ENCODE peak calls at places on chromosomes 11 and 22, in four cellular contexts. One of them, this sample, is unnamed.

GRCh38 chr11:58941838-58942237 is 2.5 kb downstream of the GLYATL1 start:
- DNase-seq in HepG2: no peak
- DNase-seq in GM12878: no peak
- DNase-seq in H1: no peak
- DNase-seq in this sample: no peak

GRCh38 chr22:23688571-23688970 is 2.2 kb upstream of the RGL4 start:
- DNase-seq in HepG2: no peak
- DNase-seq in GM12878: no peak
- DNase-seq in H1: no peak
- DNase-seq in this sample: no peak

GRCh38 chr11:44319552-44320288 is 9.8 kb upstream of the ALX4 start:
- DNase-seq in HepG2: no peak
- DNase-seq in GM12878: no peak
- DNase-seq in H1: no peak
- DNase-seq in this sample: no peak

GRCh38 chr11:119696378-119697157 is 32.4 kb downstream of the NECTIN1 start:
- DNase-seq in HepG2: no peak
- DNase-seq in GM12878: no peak
- DNase-seq in H1: no peak
- DNase-seq in this sample: no peak

GRCh38 chr22:32985899-32986772 is 72.0 kb downstream of the SYN3 start:
- DNase-seq in HepG2: peak; percentile 70
- DNase-seq in GM12878: no peak
- DNase-seq in H1: peak; percentile 36
- DNase-seq in this sample: peak; percentile 73

GRCh38 chr11:123188508-123189165 is 6.4 kb downstream of the CLMP start:
- DNase-seq in HepG2: no peak
- DNase-seq in GM12878: no peak
- DNase-seq in H1: no peak
- DNase-seq in this sample: no peak

GRCh38 chr22:28017859-28018258 is 98.8 kb upstream of the PITPNB start:
- DNase-seq in HepG2: no peak
- DNase-seq in GM12878: no peak
- DNase-seq in H1: no peak
- DNase-seq in this sample: no peak

GRCh38 chr11:13667245-13667644 is 1.2 kb upstream of the FAR1 start:
- DNase-seq in HepG2: no peak
- DNase-seq in GM12878: no peak
- DNase-seq in H1: no peak
- DNase-seq in this sample: no peak

GRCh38 chr11:77658213-77659013 is 20.8 kb upstream of the CLNS1A start:
- DNase-seq in HepG2: no peak
- DNase-seq in GM12878: no peak
- DNase-seq in H1: no peak
- DNase-seq in this sample: no peak

GRCh38 chr11:3166268-3167142 is 1.4 kb upstream of the OSBPL5 start:
- DNase-seq in HepG2: no peak
- DNase-seq in GM12878: no peak
- DNase-seq in H1: no peak
- DNase-seq in this sample: no peak

GRCh38 chr11:112470355-112470754 is 209.7 kb upstream of the PLET1 start:
- DNase-seq in HepG2: no peak
- DNase-seq in GM12878: no peak
- DNase-seq in H1: no peak
- DNase-seq in this sample: no peak

GRCh38 chr11:69321877-69322350 is 28.0 kb downstream of the MYEOV start:
- DNase-seq in HepG2: no peak
- DNase-seq in GM12878: no peak
- DNase-seq in H1: no peak
- DNase-seq in this sample: no peak

GRCh38 chr11:3893311-3893710 is 37.8 kb downstream of the STIM1 start:
- DNase-seq in HepG2: no peak
- DNase-seq in GM12878: no peak
- DNase-seq in H1: no peak
- DNase-seq in this sample: no peak

GRCh38 chr11:64759131-64759721 is 548 bp downstream of the PYGM start:
- DNase-seq in HepG2: peak; percentile 50
- DNase-seq in GM12878: no peak
- DNase-seq in H1: no peak
- DNase-seq in this sample: no peak

GRCh38 chr11:107998761-107999160 is 9.9 kb upstream of the CUL5 start:
- DNase-seq in HepG2: no peak
- DNase-seq in GM12878: no peak
- DNase-seq in H1: no peak
- DNase-seq in this sample: no peak

GRCh38 chr22:17549655-17550054 is 13.6 kb upstream of the SLC25A18 start:
- DNase-seq in HepG2: no peak
- DNase-seq in GM12878: no peak
- DNase-seq in H1: no peak
- DNase-seq in this sample: no peak

GRCh38 chr22:32378703-32379272 is 21.1 kb downstream of the RFPL3 start:
- DNase-seq in HepG2: peak; percentile 51
- DNase-seq in GM12878: no peak
- DNase-seq in H1: no peak
- DNase-seq in this sample: peak; percentile 46

GRCh38 chr11:69354545-69354897 is 60.6 kb downstream of the MYEOV start:
- DNase-seq in HepG2: no peak
- DNase-seq in GM12878: no peak
- DNase-seq in H1: no peak
- DNase-seq in this sample: no peak

GRCh38 chr22:46180370-46181137 is 30.2 kb downstream of the PPARA start:
- DNase-seq in HepG2: no peak
- DNase-seq in GM12878: no peak
- DNase-seq in H1: no peak
- DNase-seq in this sample: no peak

GRCh38 chr11:2760196-2760871 is 60.5 kb upstream of the KCNQ1OT1 start:
- DNase-seq in HepG2: no peak
- DNase-seq in GM12878: no peak
- DNase-seq in H1: no peak
- DNase-seq in this sample: no peak

GRCh38 chr22:49099089-49099488 is 728.6 kb downstream of the BRD1 start:
- DNase-seq in HepG2: no peak
- DNase-seq in GM12878: no peak
- DNase-seq in H1: no peak
- DNase-seq in this sample: no peak

GRCh38 chr11:111932605-111932938 is 4.6 kb upstream of the DIXDC1 start:
- DNase-seq in HepG2: no peak
- DNase-seq in GM12878: no peak
- DNase-seq in H1: no peak
- DNase-seq in this sample: no peak

GRCh38 chr11:9025101-9025850 is 21.5 kb upstream of the NRIP3 start:
- DNase-seq in HepG2: no peak
- DNase-seq in GM12878: no peak
- DNase-seq in H1: no peak
- DNase-seq in this sample: no peak

GRCh38 chr11:112292785-112293407 is 32.2 kb upstream of the PLET1 start:
- DNase-seq in HepG2: no peak
- DNase-seq in GM12878: no peak
- DNase-seq in H1: no peak
- DNase-seq in this sample: no peak

GRCh38 chr11:15580775-15581095 is 466.0 kb downstream of the INSC start:
- DNase-seq in HepG2: no peak
- DNase-seq in GM12878: no peak
- DNase-seq in H1: no peak
- DNase-seq in this sample: no peak
- H3K4me1 ChIP-seq in HepG2: no peaks in the 10 kb centered on the region
- H3K4me1 ChIP-seq in GM12878: no peaks in the 10 kb centered on the region
- H3K4me1 ChIP-seq in H1: no peaks in the 10 kb centered on the region
- H3K4me1 ChIP-seq in this sample: no peaks in the 10 kb centered on the region

GRCh38 chr22:30423296-30423958 is 2.1 kb upstream of the MTFP1 start:
- DNase-seq in HepG2: no peak
- DNase-seq in GM12878: no peak
- DNase-seq in H1: no peak
- DNase-seq in this sample: no peak
- TF ChIP-seq SUZ12 in HepG2: no peak
- TF ChIP-seq SUZ12 in GM12878: no peak
- TF ChIP-seq SUZ12 in H1: peak; percentile 34
- TF ChIP-seq SUZ12 in this sample: no peak

DNA sequence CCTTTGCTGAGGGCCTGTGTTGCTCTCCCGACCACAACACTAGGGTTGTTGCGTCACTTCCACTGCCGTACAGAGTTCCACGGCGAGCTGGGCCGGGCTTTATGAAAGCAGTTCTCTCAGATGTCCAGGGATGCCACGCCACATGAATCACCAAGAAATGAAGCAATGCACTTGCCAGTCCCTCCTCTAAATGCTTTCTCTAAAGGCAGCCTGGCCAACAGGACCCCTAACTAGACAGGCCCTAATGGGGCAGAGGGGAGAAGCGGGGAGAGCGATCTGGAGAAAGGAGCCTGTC is 188.7 kb downstream of the CTTN start:
- DNase-seq in HepG2: peak; percentile 38
- DNase-seq in GM12878: no peak
- DNase-seq in H1: no peak
- DNase-seq in this sample: no peak
- H3K4me3 ChIP-seq in HepG2: no peak overlapping the region
- H3K4me3 ChIP-seq in GM12878: no peak overlapping the region
- H3K4me3 ChIP-seq in H1: no peak overlapping the region
- H3K4me3 ChIP-seq in this sample: no peak overlapping the region

DNA sequence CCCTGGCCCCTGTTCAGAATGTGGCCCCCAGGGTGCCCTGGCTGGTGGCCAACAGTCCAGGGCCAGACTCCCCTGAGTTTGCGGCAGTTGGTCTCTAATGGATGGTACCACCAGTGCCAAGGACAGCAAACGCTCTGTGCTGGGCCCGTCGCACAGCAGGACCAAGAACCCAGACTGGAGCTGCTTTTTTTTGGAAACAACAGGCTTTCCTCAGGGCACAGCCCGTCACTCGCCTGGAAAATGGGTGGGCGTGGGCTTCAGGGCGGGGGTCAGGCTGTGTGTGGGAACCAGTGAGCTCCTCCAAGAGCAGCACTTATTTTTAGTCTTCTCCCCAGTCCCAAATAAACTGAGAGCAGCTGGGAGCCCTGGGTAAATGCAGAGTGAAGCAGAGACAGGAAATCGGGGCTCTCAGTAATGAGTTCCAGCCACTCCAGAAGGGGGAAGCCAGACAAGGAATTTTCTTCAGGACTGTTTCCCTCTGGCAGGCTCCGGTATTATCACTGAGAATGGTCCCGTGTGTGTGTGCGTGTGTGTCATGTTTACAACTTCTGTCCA is 62.9 kb downstream of the PPFIBP2 start:
- DNase-seq in HepG2: no peak
- DNase-seq in GM12878: no peak
- DNase-seq in H1: no peak
- DNase-seq in this sample: no peak
- H3K4me1 ChIP-seq in HepG2: peaks cover 84% of the 10 kb centered on the region
- H3K4me1 ChIP-seq in GM12878: peaks cover 41% of the 10 kb centered on the region
- H3K4me1 ChIP-seq in H1: peaks cover 32% of the 10 kb centered on the region
- H3K4me1 ChIP-seq in this sample: peaks cover 28% of the 10 kb centered on the region